ENCODE peak calls at places on chromosome 18, in five cellular contexts. E is SK-N-SH, W is HepG2, B is GM12878, J is K562. Y is an unnamed sample.

GRCh38 chr18:48227206-48227605 is 182.0 kb downstream of the ZBTB7C start:
- DNase-seq in E (no peak), W (no peak), J (no peak), B (no peak), Y (no peak)

GRCh38 chr18:40249390-40250080 is 1705.5 kb upstream of the PIK3C3 start:
- DNase-seq in B (no peak), J (no peak), E (no peak), W (no peak), Y (no peak)

GRCh38 chr18:63099848-63100625 is 219.5 kb downstream of the BCL2 start:
- DNase-seq in J (no peak), E (no peak), B (peak; percentile 54), W (no peak), Y (no peak)

GRCh38 chr18:39966275-39966674 is 1988.8 kb upstream of the PIK3C3 start:
- DNase-seq in W (no peak), E (no peak), B (no peak), J (no peak), Y (peak; percentile 30)

GRCh38 chr18:42404151-42404550 is 449.1 kb downstream of the PIK3C3 start:
- DNase-seq in E (no peak), B (no peak), W (no peak), J (no peak), Y (no peak)

GRCh38 chr18:23136326-23137092 is 1.2 kb downstream of the CABLES1 start:
- DNase-seq in W (no peak), B (no peak), E (peak; percentile 78), J (no peak), Y (peak; percentile 60)

GRCh38 chr18:10563886-10564285 is 38.1 kb downstream of the NAPG start:
- DNase-seq in B (no peak), E (no peak), W (no peak), J (no peak), Y (no peak)

GRCh38 chr18:10685484-10685883 is 159.7 kb downstream of the NAPG start:
- DNase-seq in E (no peak), B (peak; percentile 70), W (no peak), J (no peak), Y (no peak)

GRCh38 chr18:36295880-36296301 is 1.6 kb upstream of the FHOD3 start:
- DNase-seq in J (no peak), B (no peak), E (no peak), W (no peak), Y (no peak)

GRCh38 chr18:32612651-32613050 is 142.0 kb upstream of the GAREM1 start:
- DNase-seq in W (no peak), B (no peak), J (no peak), E (no peak), Y (peak; percentile 55)

GRCh38 chr18:63439334-63439733 is 17.1 kb upstream of the VPS4B start:
- DNase-seq in W (peak; percentile 33), E (peak; percentile 76), J (peak; percentile 48), B (no peak), Y (peak; percentile 52)

GRCh38 chr18:48827321-48828200 is 123.2 kb downstream of the SMAD7 start:
- DNase-seq in B (no peak), J (peak; percentile 44), W (no peak), E (peak; percentile 73), Y (peak; percentile 46)

GRCh38 chr18:1394966-1395365 is 490.3 kb downstream of the ADCYAP1 start:
- DNase-seq in J (no peak), B (no peak), W (no peak), E (no peak), Y (no peak)

GRCh38 chr18:5582054-5582453 is 38.3 kb upstream of the EPB41L3 start:
- DNase-seq in W (no peak), E (no peak), J (no peak), B (no peak), Y (peak; percentile 23)

GRCh38 chr18:12321331-12321730 is 13.3 kb downstream of the TUBB6 start:
- DNase-seq in B (no peak), W (no peak), E (no peak), J (no peak), Y (no peak)

GRCh38 chr18:702957-703659 is 9.3 kb downstream of the ENOSF1 start:
- DNase-seq in B (no peak), W (peak; percentile 79), E (no peak), J (no peak), Y (no peak)

GRCh38 chr18:34936772-34937171 is 104.4 kb upstream of the MAPRE2 start:
- DNase-seq in B (no peak), W (no peak), J (no peak), E (no peak), Y (no peak)

GRCh38 chr18:48548404-48548771 is 9.6 kb downstream of the CTIF start:
- DNase-seq in W (no peak), E (no peak), J (no peak), B (no peak), Y (no peak)

GRCh38 chr18:59612461-59612860 is 84.8 kb downstream of the CCBE1 start:
- DNase-seq in B (no peak), E (no peak), J (no peak), W (no peak), Y (no peak)

GRCh38 chr18:79493801-79494211 is 98.1 kb downstream of the NFATC1 start:
- DNase-seq in J (no peak), W (no peak), B (no peak), E (no peak), Y (no peak)

GRCh38 chr18:13217971-13218375 is 587 bp upstream of the LDLRAD4 start:
- DNase-seq in B (no peak), W (no peak), E (no peak), J (no peak), Y (no peak)

GRCh38 chr18:22260208-22260816 is 90.9 kb downstream of the GATA6 start:
- DNase-seq in J (no peak), B (no peak), W (no peak), E (no peak), Y (no peak)

GRCh38 chr18:63762518-63762917 is 12.7 kb upstream of the SERPINB7 start:
- DNase-seq in B (no peak), E (no peak), J (no peak), W (no peak), Y (no peak)

GRCh38 chr18:34933880-34934689 is 107.1 kb upstream of the MAPRE2 start:
- DNase-seq in B (no peak), J (no peak), W (no peak), E (no peak), Y (no peak)

GRCh38 chr18:37266290-37266689 is 299.3 kb downstream of the CELF4 start:
- DNase-seq in E (peak; percentile 64), W (no peak), B (no peak), J (peak; percentile 18), Y (peak; percentile 74)

GRCh38 chr18:48629730-48630324 is 91.0 kb downstream of the CTIF start:
- DNase-seq in J (no peak), E (peak; percentile 41), B (no peak), W (peak; percentile 87), Y (no peak)

GRCh38 chr18:27211569-27211968 is 26.5 kb upstream of the CHST9 start:
- DNase-seq in E (no peak), J (no peak), W (no peak), B (no peak), Y (no peak)

GRCh38 chr18:22709288-22710060 is 223.7 kb upstream of the RBBP8 start:
- DNase-seq in E (no peak), J (no peak), B (no peak), W (no peak), Y (no peak)

GRCh38 chr18:39453882-39454281 is 1888.3 kb upstream of the CELF4 start:
- DNase-seq in W (peak; percentile 30), E (no peak), B (no peak), J (no peak), Y (no peak)

GRCh38 chr18:46916551-46917107 is 678 bp downstream of the PIAS2 start:
- DNase-seq in J (peak; percentile 25), B (no peak), W (peak; percentile 17), E (peak; percentile 34), Y (no peak)

GRCh38 chr18:79736846-79737245 is 57.2 kb downstream of the CTDP1 start:
- DNase-seq in E (no peak), J (no peak), B (no peak), W (no peak), Y (no peak)

GRCh38 chr18:57436965-57437333 is 1.8 kb downstream of the ONECUT2 start:
- DNase-seq in J (no peak), W (no peak), B (no peak), E (no peak), Y (no peak)

GRCh38 chr18:45957100-45957499 is 10.0 kb downstream of the EPG5 start:
- DNase-seq in J (no peak), W (no peak), B (no peak), E (no peak), Y (no peak)

GRCh38 chr18:69785466-69785865 is 162.2 kb downstream of the CD226 start:
- DNase-seq in B (no peak), E (no peak), J (no peak), W (no peak), Y (no peak)

GRCh38 chr18:59270689-59271257 is 2.5 kb downstream of the RAX start:
- DNase-seq in W (no peak), J (no peak), B (no peak), E (peak; percentile 58), Y (no peak)

GRCh38 chr18:3552305-3552704 is 102.3 kb downstream of the TGIF1 start:
- DNase-seq in W (no peak), J (no peak), B (no peak), E (no peak), Y (no peak)

GRCh38 chr18:61502472-61502871 is 169.2 kb downstream of the CDH20 start:
- DNase-seq in B (peak; percentile 5), E (peak; percentile 69), W (peak; percentile 21), J (peak; percentile 25), Y (peak; percentile 43)

GRCh38 chr18:7598167-7599062 is 31.3 kb downstream of the PTPRM start:
- DNase-seq in E (no peak), W (no peak), B (no peak), J (no peak), Y (no peak)
- TF ChIP-seq FOXM1 in E (no peak), W (no peak), B (no peak), J (no peak), Y (no peak)

DNA sequence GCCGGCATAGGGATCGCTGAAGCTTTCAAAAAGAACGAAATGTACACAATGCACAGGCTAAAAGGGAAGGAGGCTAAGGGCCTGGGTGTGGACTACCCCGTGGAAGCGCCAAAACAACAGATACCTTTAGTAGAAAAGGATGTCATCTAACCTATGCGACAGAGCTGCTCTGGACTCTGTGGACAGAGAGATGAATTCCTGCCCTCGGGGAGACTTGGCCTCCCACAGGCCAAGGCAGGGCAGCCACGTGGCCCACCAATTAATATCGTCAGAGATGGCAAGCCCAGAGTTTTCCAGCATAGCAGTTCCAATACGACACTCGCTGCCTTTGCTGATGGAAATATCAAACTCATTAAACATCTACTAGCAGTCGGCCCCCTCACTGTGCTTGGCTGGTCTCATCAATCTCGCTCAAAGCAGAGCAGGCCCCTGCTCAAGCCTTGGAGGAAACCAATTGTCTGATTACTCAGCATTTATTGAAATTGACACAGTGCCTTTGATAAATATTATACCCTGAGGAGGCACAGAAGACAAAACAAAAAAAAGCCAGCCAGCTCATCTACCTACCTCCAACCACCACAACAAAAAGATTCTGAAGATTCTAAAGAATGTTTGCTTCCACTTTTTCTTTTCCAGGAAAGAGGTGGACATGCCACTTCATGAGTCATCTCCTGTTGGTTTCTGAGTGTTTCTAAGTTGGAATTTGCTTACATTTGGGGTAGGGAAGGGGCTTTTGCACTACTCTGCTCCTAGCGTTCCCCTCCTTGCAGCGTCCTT is 79.0 kb upstream of the ACAA2 start:
- DNase-seq in J (no peak), B (no peak), E (no peak), W (peak; percentile 39), Y (no peak)
- TF ChIP-seq FOXM1 in J (no peak), B (no peak), E (no peak), W (no peak), Y (no peak)

GRCh38 chr18:8944871-8945245 is 157.6 kb upstream of the NDUFV2 start:
- DNase-seq in B (no peak), E (no peak), J (no peak), W (no peak), Y (no peak)
- TF ChIP-seq FOXM1 in B (no peak), E (no peak), J (no peak), W (no peak), Y (no peak)

GRCh38 chr18:8609711-8610441 is 639 bp downstream of the RAB12 start:
- DNase-seq in J (peak; percentile 50), E (peak; percentile 65), B (no peak), W (no peak), Y (peak; percentile 8)
- TF ChIP-seq FOXM1 in J (no peak), E (no peak), B (no peak), W (no peak), Y (no peak)